ENCODE peak calls at places on chromosomes 3 and 15, in ten cellular contexts. Q, Z, D, S, F, H, J, Y, E and X are unnamed samples.

GRCh38 chr15:61084944-61085367 is 144.1 kb downstream of the RORA start:
- DNase-seq in F (no peak), H (no peak), E (no peak), Z (no peak), S (no peak), D (peak), J (peak), Q (peak), Y (peak), X (no peak)

GRCh38 chr15:58077427-58077826 is 11.9 kb upstream of the ALDH1A2 start:
- DNase-seq in Q (peak), E (no peak), Y (peak), F (no peak), Z (no peak), D (peak), J (peak), H (no peak), S (no peak), X (no peak)

GRCh38 chr3:189975376-189975990 is 145.2 kb downstream of the P3H2 start:
- DNase-seq in Y (no peak), F (no peak), J (no peak), D (no peak), E (no peak), Z (no peak), S (no peak), Q (no peak), H (no peak), X (no peak)

GRCh38 chr3:41629072-41629471 is 332.8 kb downstream of the ULK4 start:
- DNase-seq in Q (no peak), Z (no peak), S (no peak), E (no peak), Y (no peak), H (no peak), F (no peak), J (no peak), D (no peak), X (no peak)

GRCh38 chr15:47244361-47244760 is 472.9 kb upstream of the SEMA6D start:
- DNase-seq in F (no peak), Z (no peak), S (no peak), J (no peak), Y (no peak), D (no peak), Q (no peak), E (no peak), H (no peak), X (no peak)

GRCh38 chr15:91992940-91993339 is 139.4 kb downstream of the SLCO3A1 start:
- DNase-seq in J (no peak), H (no peak), F (no peak), S (no peak), Z (no peak), E (no peak), D (no peak), Q (no peak), Y (no peak), X (no peak)

GRCh38 chr3:50316657-50317242 is 5.8 kb downstream of the HYAL2 start:
- DNase-seq in Z (peak), E (no peak), J (peak), D (no peak), Y (peak), F (no peak), H (no peak), Q (no peak), S (peak), X (no peak)

GRCh38 chr15:63950911-63951481 is 95.3 kb downstream of the DAPK2 start:
- DNase-seq in D (no peak), E (no peak), H (peak), J (no peak), Y (no peak), Q (no peak), S (no peak), F (no peak), Z (no peak), X (peak)

GRCh38 chr15:39238443-39238842 is 342.4 kb upstream of the THBS1 start:
- DNase-seq in Y (no peak), E (no peak), Z (no peak), Q (no peak), H (no peak), S (no peak), F (no peak), J (no peak), D (no peak), X (no peak)

GRCh38 chr3:149151843-149152242 is 22.4 kb downstream of the HPS3 start:
- DNase-seq in J (no peak), S (no peak), Q (no peak), F (no peak), H (peak), Y (no peak), Z (no peak), E (no peak), D (no peak), X (peak)

GRCh38 chr15:58584789-58585461 is 153.1 kb downstream of the LIPC start:
- DNase-seq in J (peak), D (no peak), E (no peak), H (no peak), Q (no peak), Y (no peak), Z (no peak), S (no peak), F (no peak), X (no peak)

GRCh38 chr15:62218841-62219240 is 53.8 kb upstream of the C2CD4B start:
- DNase-seq in D (no peak), S (no peak), E (no peak), F (no peak), H (no peak), J (no peak), Y (no peak), Q (no peak), Z (no peak), X (no peak)

GRCh38 chr15:51720201-51720995 is 17.1 kb downstream of the LYSMD2 start:
- DNase-seq in Y (no peak), F (no peak), D (no peak), H (no peak), S (no peak), Z (no peak), Q (no peak), J (no peak), E (no peak), X (no peak)

GRCh38 chr3:197541756-197542539 is 13.8 kb downstream of the BDH1 start:
- DNase-seq in J (no peak), H (no peak), D (no peak), Z (no peak), Q (no peak), F (peak), E (no peak), Y (no peak), S (no peak), X (no peak)

GRCh38 chr3:58657571-58658141 is 8.9 kb downstream of the FAM3D start:
- DNase-seq in S (peak), J (no peak), D (no peak), Z (no peak), E (no peak), F (no peak), H (no peak), Y (no peak), Q (no peak), X (no peak)

GRCh38 chr3:127997961-127998360 is 54.3 kb upstream of the SEC61A1 start:
- DNase-seq in S (no peak), Z (no peak), D (peak), E (no peak), Y (no peak), J (no peak), H (no peak), F (no peak), Q (no peak), X (no peak)

GRCh38 chr3:136171097-136171542 is 25.0 kb downstream of the MSL2 start:
- DNase-seq in F (no peak), H (no peak), Z (no peak), E (no peak), J (no peak), S (no peak), Y (no peak), Q (no peak), D (no peak), X (no peak)

GRCh38 chr15:77632760-77633133 is at the start of gene LINGO1:
- DNase-seq in Y (no peak), Q (peak), S (no peak), J (no peak), Z (no peak), D (peak), E (no peak), H (no peak), F (no peak), X (no peak)

GRCh38 chr3:160454995-160455394 is 5.4 kb upstream of the TRIM59 start:
- DNase-seq in F (no peak), J (no peak), D (peak), Q (peak), Y (no peak), Z (no peak), E (peak), H (no peak), S (no peak), X (no peak)